ENCODE peak calls at places on chromosomes 12 and 14, in four cellular contexts. G, M, C and D are unnamed samples.

GRCh38 chr12:81546811-81547210 is 212.3 kb downstream of the PPFIA2 start:
- DNase-seq in M (no peak), C (no peak), G (no peak), D (no peak)

GRCh38 chr12:31715283-31715825 is 13.5 kb downstream of the AMN1 start:
- DNase-seq in G (no peak), M (no peak), C (no peak), D (peak)

GRCh38 chr14:49692895-49693737 is at the start of gene KLHDC1:
- DNase-seq in M (peak), G (peak), C (peak), D (peak)

GRCh38 chr12:103495158-103495782 is 498 bp downstream of the C12orf42 start:
- DNase-seq in M (no peak), C (no peak), G (no peak), D (no peak)

GRCh38 chr12:68750506-68750905 is 4.5 kb downstream of the SLC35E3 start:
- DNase-seq in M (no peak), G (no peak), C (no peak), D (no peak)

GRCh38 chr12:49933793-49934192 is 16.7 kb upstream of the AQP2 start:
- DNase-seq in G (no peak), C (peak), M (no peak), D (peak)

GRCh38 chr14:70789961-70790360 is 19.4 kb downstream of the MAP3K9 start:
- DNase-seq in G (no peak), C (no peak), M (no peak), D (no peak)

GRCh38 chr12:79451365-79451764 is 239.4 kb downstream of the PAWR start:
- DNase-seq in M (no peak), C (no peak), G (no peak), D (no peak)

GRCh38 chr14:64970776-64971451 is 1.2 kb downstream of the RAB15 start:
- DNase-seq in C (no peak), M (no peak), G (no peak), D (no peak)

GRCh38 chr14:20345366-20345765 is 1.9 kb downstream of the PARP2 start:
- DNase-seq in C (no peak), M (no peak), G (no peak), D (no peak)

GRCh38 chr12:15276088-15276698 is 46.1 kb upstream of the PTPRO start:
- DNase-seq in C (peak), G (no peak), M (no peak), D (peak)

GRCh38 chr14:72892103-72892878 is 1.6 kb downstream of the DPF3 start:
- DNase-seq in M (no peak), C (peak), G (no peak), D (peak)

GRCh38 chr12:113136128-113136989 is 798 bp upstream of the RASAL1 start:
- DNase-seq in G (no peak), C (no peak), M (no peak), D (no peak)

GRCh38 chr12:69056743-69057515 is 124.0 kb upstream of the CPM start:
- DNase-seq in C (no peak), M (no peak), G (no peak), D (peak)

GRCh38 chr12:67826946-67827719 is 162.1 kb upstream of the IFNG-AS1 start:
- DNase-seq in C (peak), M (no peak), G (no peak), D (peak)

GRCh38 chr12:67486671-67487070 is 161.9 kb upstream of the DYRK2 start:
- DNase-seq in M (no peak), C (no peak), G (no peak), D (no peak)

GRCh38 chr12:66633676-66634075 is 45.2 kb downstream of the GRIP1 start:
- DNase-seq in M (no peak), G (no peak), C (no peak), D (peak)

GRCh38 chr12:118980407-118981014 is 830 bp upstream of the SRRM4 start:
- DNase-seq in G (no peak), M (no peak), C (no peak), D (no peak)

GRCh38 chr12:1504304-1505150 is 89.9 kb downstream of the FBXL14 start:
- DNase-seq in M (no peak), G (no peak), C (no peak), D (no peak)

GRCh38 chr12:1855241-1855640 is 34.9 kb downstream of the LRTM2 start:
- DNase-seq in G (no peak), C (no peak), M (no peak), D (peak)

GRCh38 chr14:67928375-67928774 is 108.8 kb downstream of the RAD51B start:
- DNase-seq in G (no peak), M (no peak), C (no peak), D (no peak)

GRCh38 chr12:67042697-67043131 is 226.4 kb upstream of the CAND1 start:
- DNase-seq in C (peak), M (no peak), G (peak), D (peak)

GRCh38 chr14:90607141-90607540 is 209.1 kb downstream of the TTC7B start:
- DNase-seq in C (no peak), M (peak), G (no peak), D (no peak)

GRCh38 chr12:50442178-50442908 is 41.7 kb downstream of the LARP4 start:
- DNase-seq in M (no peak), C (no peak), G (no peak), D (no peak)

GRCh38 chr14:69573205-69573840 is 1.3 kb downstream of the CCDC177 start:
- DNase-seq in G (no peak), M (no peak), C (no peak), D (no peak)

GRCh38 chr14:32193532-32193931 is 8.3 kb upstream of the RNU6-7 start:
- DNase-seq in M (no peak), C (no peak), G (no peak), D (no peak)

GRCh38 chr12:107320031-107320928 is 226.9 kb upstream of the CRY1 start:
- DNase-seq in M (peak), G (no peak), C (peak), D (peak)
- H3K4me3 ChIP-seq in M (peak), G (peak), C (peak), D (peak)

GRCh38 chr14:76510255-76510654 is 134.3 kb downstream of the ESRRB start:
- DNase-seq in G (no peak), M (no peak), C (no peak), D (no peak)

GRCh38 chr14:76514599-76514998 is 138.7 kb downstream of the ESRRB start:
- DNase-seq in M (no peak), G (no peak), C (no peak), D (peak)

DNA sequence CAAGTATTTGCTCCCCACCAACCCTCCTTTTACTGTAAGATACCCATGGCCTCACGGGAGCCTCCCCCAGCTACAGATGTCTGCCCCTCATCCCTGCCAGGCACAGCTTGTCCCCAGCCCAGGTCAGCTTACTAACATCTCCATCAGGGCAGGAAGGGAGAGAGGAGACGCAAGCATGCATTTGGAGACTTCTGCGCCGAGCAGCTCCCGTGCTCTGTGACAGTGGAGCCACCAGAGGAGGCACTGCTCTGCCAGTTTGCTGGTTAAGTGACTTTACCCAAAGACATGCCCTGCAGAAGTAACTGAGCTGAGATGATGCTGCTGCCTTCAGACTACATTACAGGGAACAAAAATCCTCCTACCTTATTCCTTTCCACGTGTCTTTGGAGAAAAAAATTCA is 133.4 kb downstream of the ESRRB start:
- DNase-seq in G (no peak), M (no peak), C (no peak), D (no peak)
- TF ChIP-seq CTCF in G (no peak), M (no peak), C (no peak), D (no peak)

DNA sequence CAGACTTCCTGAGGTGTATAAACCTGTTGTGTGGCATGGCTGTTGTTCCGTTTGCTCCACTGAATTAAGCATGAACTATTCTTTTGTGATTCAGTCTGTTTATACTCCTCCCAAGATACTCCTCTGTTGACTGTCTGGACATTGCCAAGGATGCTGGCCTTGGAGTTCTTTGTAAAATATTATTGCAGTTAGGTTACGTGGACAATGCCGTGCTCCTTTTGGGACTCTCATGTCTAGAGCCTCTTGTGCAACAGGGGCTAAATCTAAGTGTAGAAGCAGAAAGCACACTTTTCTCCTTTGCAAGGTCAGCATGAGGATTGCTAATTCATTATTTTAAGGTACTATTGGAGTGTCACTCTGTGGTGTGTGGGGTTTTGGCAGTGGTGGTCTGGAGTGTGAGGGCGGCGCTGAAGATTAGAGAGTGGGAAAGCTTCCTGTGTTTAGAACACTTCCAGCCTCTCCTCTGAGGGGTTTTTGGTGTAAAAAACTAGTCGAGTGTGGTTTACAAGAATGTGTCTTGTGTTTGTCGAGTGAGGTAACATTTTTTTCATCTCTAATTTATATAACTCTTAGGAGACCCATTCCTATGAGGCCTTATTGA is 125.4 kb downstream of the SAMD4A start:
- DNase-seq in G (no peak), M (no peak), C (no peak), D (peak)
- H3K4me3 ChIP-seq in G (no peak), M (no peak), C (no peak), D (no peak)

GRCh38 chr14:95681153-95681552 is 5.1 kb upstream of the TCL1B start:
- DNase-seq in M (no peak), C (no peak), G (no peak), D (no peak)

GRCh38 chr14:95679148-95679547 is 7.1 kb upstream of the TCL1B start:
- DNase-seq in C (no peak), G (no peak), M (no peak), D (no peak)

GRCh38 chr14:95677168-95677835 is 8.9 kb upstream of the TCL1B start:
- DNase-seq in G (no peak), M (no peak), C (no peak), D (no peak)

GRCh38 chr14:95683793-95684192 is 2.4 kb upstream of the TCL1B start:
- DNase-seq in M (no peak), G (no peak), C (no peak), D (no peak)

DNA sequence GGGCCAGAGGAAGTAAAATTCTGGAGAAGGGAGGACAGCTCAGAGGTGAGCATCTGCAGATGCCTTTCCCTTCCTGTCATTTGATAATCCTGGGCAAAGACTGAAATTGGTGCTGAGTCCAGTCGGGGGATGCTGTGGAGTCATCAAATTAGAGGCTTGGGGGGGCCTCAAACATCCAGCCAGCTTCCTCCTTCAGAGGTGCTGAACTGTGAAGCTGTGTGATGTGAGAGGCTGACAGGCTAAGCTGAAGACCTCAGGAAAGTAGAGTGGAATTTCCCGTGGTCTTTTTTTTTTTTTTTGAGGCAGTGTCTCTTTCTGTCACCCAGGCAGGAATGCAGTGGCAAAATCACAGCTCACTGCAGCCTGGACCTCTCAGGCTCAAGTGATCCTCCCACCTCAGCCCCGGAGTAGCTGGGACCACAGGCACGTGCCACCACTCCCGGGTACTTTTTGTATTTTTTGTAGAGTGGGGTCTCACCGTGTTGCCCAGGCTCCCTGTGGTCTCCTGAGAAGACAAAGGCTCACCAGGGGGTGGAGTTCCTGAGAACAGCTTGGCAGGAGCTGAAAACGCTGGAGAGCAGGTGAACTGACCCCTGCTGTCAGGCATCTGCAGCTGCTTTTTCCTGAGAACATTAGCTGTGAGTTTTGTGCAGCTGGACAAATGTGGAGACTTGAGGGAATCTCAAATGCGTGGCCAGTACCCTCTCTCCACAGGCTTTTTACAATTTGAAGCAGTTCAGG is 6.1 kb upstream of the TCL1B start:
- DNase-seq in M (no peak), C (no peak), G (no peak), D (no peak)
- TF ChIP-seq CTCF in M (no peak), C (no peak), G (peak), D (no peak)

GRCh38 chr14:34662558-34663088 is 32.7 kb upstream of the SNX6 start:
- DNase-seq in G (no peak), M (no peak), C (no peak), D (peak)

GRCh38 chr14:34665785-34666425 is 36.0 kb upstream of the SNX6 start:
- DNase-seq in M (no peak), G (no peak), C (peak), D (peak)

GRCh38 chr14:34667007-34667406 is 37.1 kb upstream of the SNX6 start:
- DNase-seq in G (no peak), M (no peak), C (no peak), D (no peak)
- H3K4me3 ChIP-seq in G (no peak), M (no peak), C (no peak), D (no peak)

DNA sequence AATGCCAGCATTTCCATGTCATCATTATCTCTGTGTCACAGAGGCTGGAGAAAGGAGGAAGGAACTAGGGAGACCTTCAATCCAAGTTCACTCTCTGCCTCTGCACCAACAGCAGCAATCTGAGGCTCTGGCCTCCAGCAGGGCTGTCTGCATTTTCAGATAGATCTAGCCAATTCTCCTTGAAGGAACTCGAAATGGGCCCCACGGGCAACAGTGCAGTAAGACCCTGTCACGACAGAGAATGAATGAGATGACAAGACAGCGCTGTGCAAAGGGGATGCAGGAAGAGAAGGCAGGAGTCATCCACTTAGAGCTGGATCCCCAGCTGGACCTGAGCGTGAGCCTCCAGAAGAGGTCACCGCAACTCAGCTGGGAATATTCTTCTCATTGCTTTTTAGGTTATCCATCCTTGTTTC is 183.7 kb upstream of the GZMB start:
- DNase-seq in G (no peak), C (no peak), M (no peak), D (no peak)
- TF ChIP-seq CTCF in G (peak), C (peak), M (peak), D (peak)

DNA sequence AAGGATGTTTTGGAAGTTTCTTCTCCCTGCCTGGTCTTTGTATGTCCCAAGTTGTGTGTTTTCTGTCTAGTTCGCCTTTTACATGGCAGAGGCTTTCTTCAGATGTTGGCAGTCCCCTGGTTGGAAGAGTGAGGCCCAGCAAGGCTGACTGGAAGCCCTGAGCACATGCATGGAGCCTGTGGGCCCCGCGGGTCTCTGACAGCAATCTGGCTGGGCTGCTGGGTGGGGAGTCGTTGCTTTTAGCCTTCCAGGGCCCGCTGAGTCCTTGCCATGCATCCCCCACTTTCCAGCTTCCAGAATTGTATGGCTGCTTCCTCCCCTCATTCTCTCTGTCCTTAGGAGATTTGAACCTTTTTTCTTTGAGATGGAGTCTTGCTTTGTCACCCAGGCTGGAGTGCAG is 25.3 kb downstream of the ANKRD9 start:
- DNase-seq in G (no peak), C (no peak), M (no peak), D (no peak)
- H3K4me3 ChIP-seq in G (no peak), C (no peak), M (no peak), D (no peak)